ENCODE peak calls at places on chromosomes 4 and X, in seven cellular contexts. C, T, W, V, S, F and Z are unnamed samples.

GRCh38 chr4:2036866-2037265 is 22.3 kb upstream of the NAT8L start:
- DNase-seq in C (no peak), T (no peak), W (no peak), V (no peak), S (no peak), F (no peak), Z (no peak)

GRCh38 chrX:70033348-70033747 is 16.4 kb downstream of the AWAT2 start:
- DNase-seq in C (no peak), T (no peak), W (no peak), V (peak; percentile 41), S (no peak), F (no peak), Z (no peak)

GRCh38 chr4:128455076-128455345 is 167.4 kb upstream of the PGRMC2 start:
- DNase-seq in C (no peak), T (no peak), W (no peak), V (no peak), S (no peak), F (no peak), Z (no peak)

GRCh38 chr4:75726577-75726976 is 2.2 kb downstream of the USO1 start:
- DNase-seq in C (no peak), T (no peak), W (no peak), V (no peak), S (no peak), F (no peak), Z (no peak)

GRCh38 chrX:123803331-123803983 is 56.4 kb upstream of the XIAP start:
- DNase-seq in C (no peak), T (peak; percentile 33), W (no peak), V (peak; percentile 17), S (peak; percentile 74), F (peak; percentile 46), Z (no peak)

GRCh38 chr4:38860788-38861424 is 4.3 kb upstream of the TLR6 start:
- DNase-seq in C (peak; percentile 85), T (peak; percentile 77), W (no peak), V (peak; percentile 67), S (peak; percentile 37), F (peak; percentile 51), Z (no peak)

GRCh38 chr4:145481164-145481941 is at the start of gene SMAD1:
- DNase-seq in C (peak; percentile 73), T (peak; percentile 94), W (peak; percentile 88), V (peak; percentile 94), S (peak; percentile 17), F (no peak), Z (peak; percentile 93)

GRCh38 chrX:125132274-125132673 is 187.4 kb upstream of the TEX13C start:
- DNase-seq in C (peak; percentile 34), T (no peak), W (no peak), V (no peak), S (peak; percentile 2), F (no peak), Z (no peak)

GRCh38 chr4:55675196-55675793 is 39.2 kb upstream of the NMU start:
- DNase-seq in C (no peak), T (no peak), W (no peak), V (no peak), S (no peak), F (no peak), Z (no peak)

GRCh38 chr4:153765836-153766235 is 6.0 kb upstream of the RNF175 start:
- DNase-seq in C (no peak), T (no peak), W (no peak), V (no peak), S (no peak), F (no peak), Z (no peak)

GRCh38 chr4:40309250-40309774 is 25.8 kb upstream of the CHRNA9 start:
- DNase-seq in C (peak; percentile 89), T (peak; percentile 92), W (peak; percentile 85), V (peak; percentile 92), S (peak; percentile 85), F (peak; percentile 92), Z (peak; percentile 89)

GRCh38 chrX:85051627-85052026 is 48.0 kb downstream of the APOOL start:
- DNase-seq in C (no peak), T (no peak), W (no peak), V (no peak), S (no peak), F (no peak), Z (no peak)

GRCh38 chrX:39518451-39519212 is 579.1 kb downstream of the BCOR start:
- DNase-seq in C (no peak), T (peak; percentile 33), W (peak; percentile 48), V (peak; percentile 34), S (no peak), F (no peak), Z (no peak)

GRCh38 chr4:157983300-157983699 is 189.5 kb downstream of the GASK1B start:
- DNase-seq in C (no peak), T (no peak), W (no peak), V (no peak), S (no peak), F (no peak), Z (no peak)

GRCh38 chr4:33025236-33025635 is 2305.1 kb downstream of the PCDH7 start:
- DNase-seq in C (no peak), T (no peak), W (no peak), V (no peak), S (no peak), F (no peak), Z (no peak)

GRCh38 chr4:183333983-183334382 is 11.8 kb upstream of the CLDN24 start:
- DNase-seq in C (no peak), T (no peak), W (no peak), V (no peak), S (no peak), F (no peak), Z (no peak)

GRCh38 chr4:105149771-105150170 is 3.1 kb downstream of the TET2 start:
- DNase-seq in C (no peak), T (peak; percentile 42), W (no peak), V (no peak), S (no peak), F (no peak), Z (no peak)

GRCh38 chr4:41258783-41259182 is 2.1 kb downstream of the UCHL1 start:
- DNase-seq in C (peak; percentile 68), T (peak; percentile 25), W (no peak), V (peak; percentile 39), S (no peak), F (no peak), Z (no peak)

GRCh38 chr4:57064811-57065711 is 45.1 kb downstream of the IGFBP7 start:
- DNase-seq in C (no peak), T (peak; percentile 56), W (peak; percentile 63), V (no peak), S (no peak), F (no peak), Z (peak; percentile 51)

GRCh38 chr4:17562157-17562556 is 14.8 kb upstream of the LAP3 start:
- DNase-seq in C (no peak), T (no peak), W (no peak), V (peak; percentile 9), S (no peak), F (no peak), Z (no peak)

GRCh38 chr4:109465065-109465464 is 31.4 kb downstream of the SEC24B start:
- DNase-seq in C (no peak), T (no peak), W (no peak), V (no peak), S (no peak), F (no peak), Z (no peak)

GRCh38 chrX:98795636-98796035 is 1614.4 kb downstream of the PCDH19 start:
- DNase-seq in C (no peak), T (no peak), W (no peak), V (no peak), S (no peak), F (no peak), Z (no peak)

GRCh38 chr4:15250021-15250441 is 177.8 kb upstream of the C1QTNF7 start:
- DNase-seq in C (no peak), T (no peak), W (no peak), V (no peak), S (no peak), F (no peak), Z (no peak)

GRCh38 chrX:48511561-48511960 is 2.8 kb downstream of the PORCN start:
- DNase-seq in C (no peak), T (peak; percentile 9), W (no peak), V (no peak), S (no peak), F (no peak), Z (no peak)

GRCh38 chrX:48507246-48507645 is 1.5 kb upstream of the PORCN start:
- DNase-seq in C (no peak), T (no peak), W (no peak), V (no peak), S (no peak), F (no peak), Z (no peak)

GRCh38 chrX:48508400-48509244 is at the start of gene PORCN:
- DNase-seq in C (peak; percentile 70), T (peak; percentile 82), W (peak; percentile 84), V (peak; percentile 78), S (peak; percentile 63), F (peak; percentile 82), Z (peak; percentile 86)

GRCh38 chrX:48509619-48510018 is 827 bp downstream of the PORCN start:
- DNase-seq in C (no peak), T (no peak), W (no peak), V (no peak), S (no peak), F (no peak), Z (no peak)

GRCh38 chrX:48509245-48509590 is 426 bp downstream of the PORCN start:
- DNase-seq in C (no peak), T (no peak), W (no peak), V (no peak), S (no peak), F (peak; percentile 28), Z (no peak)
- H3K27ac ChIP-seq in C (no peak overlapping the region), T (peak overlapping the region; percentile 70), W (peak overlapping the region; percentile 80), V (no peak overlapping the region), S (peak overlapping the region; percentile 85), F (peak overlapping the region; percentile 78), Z (no peak overlapping the region)

DNA sequence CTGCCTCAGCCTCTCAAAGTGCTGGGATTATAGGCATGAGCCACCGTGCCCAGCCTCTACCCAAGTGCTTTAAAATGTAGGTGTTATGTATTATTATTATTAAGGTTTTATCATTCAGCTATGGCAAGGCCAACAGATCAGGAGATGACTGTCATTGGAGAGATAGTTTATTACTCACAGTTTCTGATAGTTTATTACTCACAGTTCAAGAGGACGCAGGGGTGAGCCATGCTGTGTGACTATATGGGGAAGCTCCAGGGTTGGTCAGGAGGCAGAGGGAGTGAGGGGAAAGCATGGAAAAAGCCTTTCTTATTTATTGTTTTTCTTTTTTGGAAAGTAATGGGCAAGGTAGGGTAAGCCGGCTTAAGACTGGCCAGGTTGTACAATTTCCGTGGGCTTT is 25.4 kb upstream of the ARSD start:
- DNase-seq in C (no peak), T (no peak), W (no peak), V (no peak), S (no peak), F (no peak), Z (no peak)
- H3K4me3 ChIP-seq in C (no peak overlapping the region), T (no peak overlapping the region), W (no peak overlapping the region), V (no peak overlapping the region), S (no peak overlapping the region), F (no peak overlapping the region), Z (no peak overlapping the region)

GRCh38 chr4:77699731-77700210 is 94.2 kb downstream of the CXCL13 start:
- DNase-seq in C (no peak), T (no peak), W (no peak), V (peak; percentile 71), S (no peak), F (no peak), Z (no peak)
- H3K27ac ChIP-seq in C (no peak overlapping the region), T (no peak overlapping the region), W (peak overlapping the region; percentile 32), V (peak overlapping the region; percentile 92), S (no peak overlapping the region), F (no peak overlapping the region), Z (no peak overlapping the region)

GRCh38 chrX:3697220-3697684 is 16.2 kb downstream of the PRKX start:
- DNase-seq in C (no peak), T (peak; percentile 27), W (no peak), V (no peak), S (no peak), F (no peak), Z (no peak)

GRCh38 chrX:3699841-3700381 is 13.5 kb downstream of the PRKX start:
- DNase-seq in C (peak; percentile 33), T (no peak), W (no peak), V (no peak), S (peak; percentile 42), F (no peak), Z (no peak)

GRCh38 chrX:3697701-3698279 is 15.7 kb downstream of the PRKX start:
- DNase-seq in C (no peak), T (peak; percentile 57), W (peak; percentile 30), V (no peak), S (no peak), F (no peak), Z (no peak)
- H3K4me3 ChIP-seq in C (no peak overlapping the region), T (no peak overlapping the region), W (no peak overlapping the region), V (no peak overlapping the region), S (no peak overlapping the region), F (no peak overlapping the region), Z (no peak overlapping the region)